ENCODE peak calls at places on chromosomes 1 and 21, in nine cellular contexts. C is prostate gland; Z is GM23248; S is HCT116; A is mesenchymal stem cell; L is naive thymus-derived CD4-positive, alpha-beta T cell; U is WERI-Rb-1; N is heart left ventricle; E is heart right ventricle. D is an unnamed sample.

GRCh38 chr1:119554188-119554587 is 47.2 kb downstream of the HSD3B1 start:
- DNase-seq in N (peak; percentile 33), Z (peak; percentile 46), L (no peak), U (no peak), C (no peak), E (no peak), S (no peak), A (peak; percentile 85), D (peak; percentile 72)

GRCh38 chr1:167599839-167600581 is 30.0 kb upstream of the RCSD1 start:
- DNase-seq in S (peak; percentile 6), Z (peak; percentile 71), A (peak; percentile 55), C (no peak), E (no peak), N (peak; percentile 50), U (no peak), L (peak; percentile 35), D (peak; percentile 74)

GRCh38 chr21:37974081-37974480 is 57.8 kb upstream of the KCNJ6 start:
- DNase-seq in Z (peak; percentile 47), U (no peak), S (no peak), C (no peak), N (no peak), L (no peak), E (no peak), A (no peak), D (no peak)

GRCh38 chr1:31609512-31609911 is 8.0 kb upstream of the HCRTR1 start:
- DNase-seq in E (no peak), A (no peak), L (no peak), C (no peak), N (no peak), U (no peak), S (no peak), Z (no peak), D (no peak)

GRCh38 chr1:213035573-213035972 is 15.5 kb upstream of the RPS6KC1 start:
- DNase-seq in Z (no peak), N (no peak), S (no peak), A (no peak), C (no peak), E (no peak), U (no peak), L (no peak), D (no peak)

GRCh38 chr21:37763298-37763697 is 153.0 kb downstream of the KCNJ6 start:
- DNase-seq in N (no peak), U (peak; percentile 61), E (no peak), C (no peak), Z (no peak), L (no peak), A (no peak), S (no peak), D (no peak)

GRCh38 chr1:23995431-23995837 is 15.3 kb upstream of the SRSF10 start:
- DNase-seq in S (no peak), C (no peak), L (no peak), Z (peak; percentile 31), N (no peak), E (no peak), A (no peak), U (no peak), D (no peak)

GRCh38 chr1:11211461-11211860 is 22.3 kb downstream of the ANGPTL7 start:
- DNase-seq in E (no peak), N (no peak), C (no peak), Z (no peak), U (no peak), S (no peak), A (no peak), L (no peak), D (no peak)

GRCh38 chr1:146036990-146037646 is 15.6 kb upstream of the HJV start:
- DNase-seq in A (peak; percentile 95), U (peak; percentile 93), N (peak; percentile 74), S (peak; percentile 75), C (peak; percentile 70), L (peak; percentile 78), Z (peak; percentile 91), E (peak; percentile 76), D (peak; percentile 78)

GRCh38 chr1:146032613-146033219 is 11.2 kb upstream of the HJV start:
- DNase-seq in C (no peak), A (peak; percentile 66), L (no peak), E (no peak), S (peak; percentile 48), N (no peak), Z (peak; percentile 70), U (peak; percentile 39), D (no peak)

GRCh38 chr1:146039844-146040194 is 18.3 kb upstream of the HJV start:
- DNase-seq in S (no peak), A (peak; percentile 14), N (no peak), U (no peak), C (no peak), E (no peak), L (no peak), Z (no peak), D (no peak)

GRCh38 chr1:146034976-146035469 is 13.5 kb upstream of the HJV start:
- DNase-seq in A (no peak), Z (peak; percentile 59), U (no peak), E (no peak), N (no peak), S (no peak), L (no peak), C (no peak), D (peak; percentile 33)

DNA sequence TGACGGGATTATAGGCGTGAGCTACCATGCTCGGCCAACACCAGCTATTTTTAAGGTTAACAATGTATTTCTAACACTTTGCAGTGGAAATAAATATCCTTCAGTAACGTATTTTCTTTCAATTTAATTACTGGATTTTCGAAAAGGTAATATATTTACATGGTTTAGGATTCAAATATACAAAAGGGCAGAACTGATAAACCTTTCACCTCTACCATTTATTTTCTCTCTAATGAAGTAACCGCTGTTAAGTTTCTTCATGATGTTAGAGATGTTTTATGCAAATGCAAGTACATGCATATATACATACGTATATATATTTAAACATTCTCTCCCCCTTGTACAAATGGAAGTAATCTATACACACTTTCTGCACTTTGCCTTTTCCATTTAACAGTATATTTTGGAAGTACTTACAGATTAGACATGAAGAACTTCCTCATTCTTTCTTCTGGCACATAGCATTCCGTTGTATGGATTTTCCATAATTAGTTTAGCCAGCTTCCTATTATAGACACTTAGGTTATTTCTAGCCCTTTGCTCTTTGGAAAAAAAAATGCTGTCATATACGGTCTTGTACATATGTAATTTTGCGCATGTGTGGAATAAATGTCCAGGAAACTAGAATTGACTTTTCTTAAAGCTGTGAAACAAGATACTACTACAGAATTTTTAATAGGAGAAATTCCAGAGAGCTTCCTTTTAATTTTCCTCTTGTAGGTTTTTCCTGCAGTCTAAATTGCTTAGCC is 14.9 kb upstream of the HJV start:
- DNase-seq in C (no peak), L (no peak), S (no peak), U (no peak), E (no peak), Z (peak; percentile 81), N (no peak), A (no peak), D (no peak)
- H3K4me3 ChIP-seq in C (peak overlapping the region; percentile 14), L (peak overlapping the region; percentile 87), S (peak overlapping the region; percentile 5), U (peak overlapping the region; percentile 93), E (no peak overlapping the region), Z (peak overlapping the region; percentile 90), N (peak overlapping the region; percentile 68), A (no peak overlapping the region), D (peak overlapping the region; percentile 88)

GRCh38 chr21:39714331-39714730 is 30.7 kb upstream of the IGSF5 start:
- DNase-seq in A (no peak), Z (no peak), S (no peak), C (no peak), N (no peak), L (no peak), U (no peak), E (no peak), D (no peak)

GRCh38 chr21:39715804-39716397 is 29.1 kb upstream of the IGSF5 start:
- DNase-seq in C (peak; percentile 45), N (peak; percentile 29), S (peak; percentile 28), E (peak; percentile 16), L (peak; percentile 28), U (peak; percentile 65), A (peak; percentile 47), Z (peak; percentile 59), D (peak; percentile 24)

GRCh38 chr21:39710866-39711265 is 34.1 kb upstream of the IGSF5 start:
- DNase-seq in A (no peak), N (no peak), E (no peak), C (no peak), S (no peak), U (no peak), Z (no peak), L (no peak), D (no peak)

GRCh38 chr21:39713905-39714304 is 31.1 kb upstream of the IGSF5 start:
- DNase-seq in N (peak; percentile 13), C (no peak), S (no peak), L (no peak), Z (no peak), U (no peak), E (no peak), A (no peak), D (no peak)

DNA sequence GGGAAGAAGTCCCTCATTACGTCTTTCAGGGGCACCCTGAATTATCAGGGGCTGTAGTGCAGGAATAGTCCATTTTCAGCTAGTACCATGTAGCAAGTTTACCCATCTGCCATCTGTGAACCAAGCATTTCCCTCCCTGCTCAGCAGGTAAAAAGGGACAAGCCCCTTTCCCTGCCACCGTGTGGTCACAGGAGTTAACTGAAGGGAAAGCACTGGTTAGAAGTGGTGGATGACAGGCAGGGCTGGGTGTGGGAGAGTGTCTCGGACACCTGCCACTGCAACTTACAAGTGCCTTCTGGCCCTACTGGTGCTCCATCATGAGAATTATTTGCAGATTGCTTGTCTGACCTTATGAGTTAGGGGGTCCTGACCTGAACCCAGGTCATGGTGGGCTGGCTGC is 32.0 kb upstream of the IGSF5 start:
- DNase-seq in E (no peak), C (no peak), N (no peak), A (no peak), U (peak; percentile 62), S (no peak), Z (no peak), L (no peak), D (no peak)
- H3K9me3 ChIP-seq in E (no peaks in the 10 kb centered on the region), C (no peaks in the 10 kb centered on the region), N (no peaks in the 10 kb centered on the region), A (no peaks in the 10 kb centered on the region), U (peaks cover 2% of the 10 kb centered on the region), S (no peaks in the 10 kb centered on the region), Z (no peaks in the 10 kb centered on the region), L (no peaks in the 10 kb centered on the region), D (no peaks in the 10 kb centered on the region)

GRCh38 chr1:22508991-22509390 is 54.3 kb upstream of the EPHA8 start:
- DNase-seq in N (no peak), S (no peak), E (no peak), A (no peak), C (peak; percentile 46), U (no peak), Z (no peak), L (no peak), D (no peak)

GRCh38 chr1:22517936-22518335 is 45.4 kb upstream of the EPHA8 start:
- DNase-seq in Z (no peak), L (no peak), C (no peak), A (no peak), S (no peak), E (no peak), U (no peak), N (no peak), D (no peak)

GRCh38 chr1:22509815-22510214 is 53.5 kb upstream of the EPHA8 start:
- DNase-seq in U (no peak), C (no peak), N (no peak), A (no peak), L (no peak), S (no peak), Z (peak; percentile 18), E (no peak), D (no peak)

GRCh38 chr1:22508329-22508728 is 55.0 kb upstream of the EPHA8 start:
- DNase-seq in N (no peak), E (no peak), C (no peak), S (no peak), A (no peak), U (no peak), Z (no peak), L (no peak), D (no peak)

DNA sequence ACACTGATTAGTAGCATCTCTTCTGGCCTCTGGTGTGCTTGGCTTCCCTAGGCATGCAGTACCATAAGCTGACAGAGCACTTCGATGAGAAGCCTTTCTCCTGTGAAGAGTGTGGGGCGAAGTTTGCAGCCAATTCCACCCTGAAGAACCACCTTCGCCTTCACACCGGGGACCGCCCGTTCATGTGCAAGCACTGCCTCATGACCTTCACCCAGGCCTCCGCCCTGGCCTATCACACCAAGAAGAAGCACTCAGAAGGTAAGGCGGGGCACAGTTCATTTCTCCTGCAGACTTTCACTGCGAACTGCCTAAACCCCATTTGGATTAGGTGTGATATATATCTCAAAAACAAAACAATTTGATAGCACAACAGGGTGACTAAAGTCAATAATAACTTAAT is 50.4 kb upstream of the EPHA8 start:
- DNase-seq in A (no peak), Z (no peak), U (no peak), E (no peak), L (no peak), S (no peak), C (no peak), N (no peak), D (no peak)
- H3K36me3 ChIP-seq in A (peaks cover 50% of the 10 kb centered on the region), Z (peaks cover 12% of the 10 kb centered on the region), U (peaks cover 81% of the 10 kb centered on the region), E (peaks cover 5% of the 10 kb centered on the region), L (peaks cover 26% of the 10 kb centered on the region), S (peaks cover 16% of the 10 kb centered on the region), C (no peaks in the 10 kb centered on the region), N (peaks cover 100% of the 10 kb centered on the region), D (peaks cover 29% of the 10 kb centered on the region)

GRCh38 chr1:84870591-84870990 is 22.4 kb downstream of the LPAR3 start:
- DNase-seq in C (no peak), E (no peak), A (no peak), N (no peak), Z (no peak), L (no peak), U (no peak), S (no peak), D (no peak)

GRCh38 chr1:84871181-84871580 is 21.8 kb downstream of the LPAR3 start:
- DNase-seq in S (no peak), E (no peak), N (no peak), L (no peak), A (no peak), U (no peak), Z (no peak), C (no peak), D (no peak)

GRCh38 chr1:84869750-84870149 is 23.3 kb downstream of the LPAR3 start:
- DNase-seq in C (no peak), N (no peak), U (no peak), S (no peak), L (no peak), Z (peak; percentile 77), E (no peak), A (no peak), D (no peak)
- H3K4me3 ChIP-seq in C (no peak overlapping the region), N (no peak overlapping the region), U (no peak overlapping the region), S (no peak overlapping the region), L (no peak overlapping the region), Z (no peak overlapping the region), E (no peak overlapping the region), A (no peak overlapping the region), D (no peak overlapping the region)

D was measured in MG63.